ENCODE peak calls at places on chromosome 18, in five cellular contexts. One of them, this sample, is unnamed.

GRCh38 chr18:46424898-46425297 is 232.1 kb downstream of the LOXHD1 start:
- DNase-seq in activated CD8-positive, alpha-beta T cell treated with anti-CD3 and anti-CD28 coated beads, Interleukin-2, amount 10 ng/mL, durations not matched to agents 7 days and 5 days: no peak
- DNase-seq in activated effector memory CD4-positive, alpha-beta T cell treated with Interleukin-2 at 50 U/mL for 16 hours: no peak
- DNase-seq in GM13977: no peak
- DNase-seq in AG04449: no peak
- DNase-seq in this sample: no peak

GRCh38 chr18:3447035-3447894 is 2.7 kb upstream of the TGIF1 start:
- DNase-seq in activated CD8-positive, alpha-beta T cell treated with anti-CD3 and anti-CD28 coated beads, Interleukin-2, amount 10 ng/mL, durations not matched to agents 7 days and 5 days: no peak
- DNase-seq in AG04449: no peak
- DNase-seq in activated effector memory CD4-positive, alpha-beta T cell treated with Interleukin-2 at 50 U/mL for 16 hours: no peak
- DNase-seq in GM13977: no peak
- DNase-seq in this sample: no peak

GRCh38 chr18:55858661-55859111 is 270.7 kb upstream of the TCF4 start:
- DNase-seq in activated effector memory CD4-positive, alpha-beta T cell treated with Interleukin-2 at 50 U/mL for 16 hours: no peak
- DNase-seq in activated CD8-positive, alpha-beta T cell treated with anti-CD3 and anti-CD28 coated beads, Interleukin-2, amount 10 ng/mL, durations not matched to agents 7 days and 5 days: no peak
- DNase-seq in GM13977: no peak
- DNase-seq in AG04449: no peak
- DNase-seq in this sample: no peak

GRCh38 chr18:11607897-11608296 is 1.5 kb upstream of the SLC35G4 start:
- DNase-seq in GM13977: no peak
- DNase-seq in activated CD8-positive, alpha-beta T cell treated with anti-CD3 and anti-CD28 coated beads, Interleukin-2, amount 10 ng/mL, durations not matched to agents 7 days and 5 days: no peak
- DNase-seq in activated effector memory CD4-positive, alpha-beta T cell treated with Interleukin-2 at 50 U/mL for 16 hours: no peak
- DNase-seq in AG04449: no peak
- DNase-seq in this sample: no peak

GRCh38 chr18:23357992-23358594 is 95.0 kb upstream of the RIOK3 start:
- DNase-seq in activated effector memory CD4-positive, alpha-beta T cell treated with Interleukin-2 at 50 U/mL for 16 hours: no peak
- DNase-seq in AG04449: no peak
- DNase-seq in activated CD8-positive, alpha-beta T cell treated with anti-CD3 and anti-CD28 coated beads, Interleukin-2, amount 10 ng/mL, durations not matched to agents 7 days and 5 days: no peak
- DNase-seq in GM13977: no peak
- DNase-seq in this sample: no peak

GRCh38 chr18:14927701-14928100 is 179.7 kb downstream of the ANKRD30B start:
- DNase-seq in activated CD8-positive, alpha-beta T cell treated with anti-CD3 and anti-CD28 coated beads, Interleukin-2, amount 10 ng/mL, durations not matched to agents 7 days and 5 days: no peak
- DNase-seq in activated effector memory CD4-positive, alpha-beta T cell treated with Interleukin-2 at 50 U/mL for 16 hours: no peak
- DNase-seq in GM13977: no peak
- DNase-seq in AG04449: no peak
- DNase-seq in this sample: no peak

GRCh38 chr18:11175266-11175947 is 26.0 kb upstream of the PIEZO2 start:
- DNase-seq in GM13977: no peak
- DNase-seq in AG04449: peak; percentile 56
- DNase-seq in activated CD8-positive, alpha-beta T cell treated with anti-CD3 and anti-CD28 coated beads, Interleukin-2, amount 10 ng/mL, durations not matched to agents 7 days and 5 days: no peak
- DNase-seq in activated effector memory CD4-positive, alpha-beta T cell treated with Interleukin-2 at 50 U/mL for 16 hours: no peak
- DNase-seq in this sample: peak; percentile 15

GRCh38 chr18:62001396-62001795 is 108.6 kb upstream of the RNF152 start:
- DNase-seq in AG04449: no peak
- DNase-seq in GM13977: no peak
- DNase-seq in activated effector memory CD4-positive, alpha-beta T cell treated with Interleukin-2 at 50 U/mL for 16 hours: no peak
- DNase-seq in activated CD8-positive, alpha-beta T cell treated with anti-CD3 and anti-CD28 coated beads, Interleukin-2, amount 10 ng/mL, durations not matched to agents 7 days and 5 days: no peak
- DNase-seq in this sample: no peak

GRCh38 chr18:50458366-50458765 is 83.5 kb downstream of the SKA1 start:
- DNase-seq in activated CD8-positive, alpha-beta T cell treated with anti-CD3 and anti-CD28 coated beads, Interleukin-2, amount 10 ng/mL, durations not matched to agents 7 days and 5 days: no peak
- DNase-seq in GM13977: no peak
- DNase-seq in activated effector memory CD4-positive, alpha-beta T cell treated with Interleukin-2 at 50 U/mL for 16 hours: no peak
- DNase-seq in AG04449: no peak
- DNase-seq in this sample: no peak

GRCh38 chr18:47075098-47075883 is 39.9 kb upstream of the ELOA2 start:
- DNase-seq in activated CD8-positive, alpha-beta T cell treated with anti-CD3 and anti-CD28 coated beads, Interleukin-2, amount 10 ng/mL, durations not matched to agents 7 days and 5 days: no peak
- DNase-seq in GM13977: no peak
- DNase-seq in AG04449: no peak
- DNase-seq in activated effector memory CD4-positive, alpha-beta T cell treated with Interleukin-2 at 50 U/mL for 16 hours: no peak
- DNase-seq in this sample: no peak

GRCh38 chr18:28657836-28658410 is 481.0 kb upstream of the CDH2 start:
- DNase-seq in AG04449: no peak
- DNase-seq in GM13977: no peak
- DNase-seq in activated effector memory CD4-positive, alpha-beta T cell treated with Interleukin-2 at 50 U/mL for 16 hours: no peak
- DNase-seq in activated CD8-positive, alpha-beta T cell treated with anti-CD3 and anti-CD28 coated beads, Interleukin-2, amount 10 ng/mL, durations not matched to agents 7 days and 5 days: no peak
- DNase-seq in this sample: peak; percentile 0

GRCh38 chr18:73283032-73283431 is 415.2 kb upstream of the NETO1 start:
- DNase-seq in activated effector memory CD4-positive, alpha-beta T cell treated with Interleukin-2 at 50 U/mL for 16 hours: no peak
- DNase-seq in GM13977: no peak
- DNase-seq in AG04449: no peak
- DNase-seq in activated CD8-positive, alpha-beta T cell treated with anti-CD3 and anti-CD28 coated beads, Interleukin-2, amount 10 ng/mL, durations not matched to agents 7 days and 5 days: no peak
- DNase-seq in this sample: no peak

GRCh38 chr18:49510393-49511115 is 23.5 kb upstream of the C18orf32 start:
- DNase-seq in activated effector memory CD4-positive, alpha-beta T cell treated with Interleukin-2 at 50 U/mL for 16 hours: peak; percentile 25
- DNase-seq in AG04449: no peak
- DNase-seq in GM13977: peak; percentile 54
- DNase-seq in activated CD8-positive, alpha-beta T cell treated with anti-CD3 and anti-CD28 coated beads, Interleukin-2, amount 10 ng/mL, durations not matched to agents 7 days and 5 days: peak; percentile 59
- DNase-seq in this sample: no peak

GRCh38 chr18:75422341-75422910 is 5.1 kb downstream of the SMIM21 start:
- DNase-seq in AG04449: no peak
- DNase-seq in activated effector memory CD4-positive, alpha-beta T cell treated with Interleukin-2 at 50 U/mL for 16 hours: no peak
- DNase-seq in activated CD8-positive, alpha-beta T cell treated with anti-CD3 and anti-CD28 coated beads, Interleukin-2, amount 10 ng/mL, durations not matched to agents 7 days and 5 days: no peak
- DNase-seq in GM13977: no peak
- DNase-seq in this sample: no peak

GRCh38 chr18:76847926-76848325 is 25.6 kb downstream of the ZNF236 start:
- DNase-seq in activated CD8-positive, alpha-beta T cell treated with anti-CD3 and anti-CD28 coated beads, Interleukin-2, amount 10 ng/mL, durations not matched to agents 7 days and 5 days: no peak
- DNase-seq in GM13977: no peak
- DNase-seq in AG04449: no peak
- DNase-seq in activated effector memory CD4-positive, alpha-beta T cell treated with Interleukin-2 at 50 U/mL for 16 hours: no peak
- DNase-seq in this sample: no peak

GRCh38 chr18:7958081-7958896 is 391.2 kb downstream of the PTPRM start:
- DNase-seq in activated CD8-positive, alpha-beta T cell treated with anti-CD3 and anti-CD28 coated beads, Interleukin-2, amount 10 ng/mL, durations not matched to agents 7 days and 5 days: no peak
- DNase-seq in GM13977: no peak
- DNase-seq in activated effector memory CD4-positive, alpha-beta T cell treated with Interleukin-2 at 50 U/mL for 16 hours: no peak
- DNase-seq in AG04449: no peak
- DNase-seq in this sample: no peak

GRCh38 chr18:55018602-55019001 is 59.3 kb upstream of the CCDC68 start:
- DNase-seq in activated effector memory CD4-positive, alpha-beta T cell treated with Interleukin-2 at 50 U/mL for 16 hours: no peak
- DNase-seq in activated CD8-positive, alpha-beta T cell treated with anti-CD3 and anti-CD28 coated beads, Interleukin-2, amount 10 ng/mL, durations not matched to agents 7 days and 5 days: no peak
- DNase-seq in GM13977: no peak
- DNase-seq in AG04449: no peak
- DNase-seq in this sample: peak; percentile 1

GRCh38 chr18:35458677-35459441 is 38.9 kb downstream of the INO80C start:
- DNase-seq in AG04449: no peak
- DNase-seq in GM13977: peak; percentile 27
- DNase-seq in activated CD8-positive, alpha-beta T cell treated with anti-CD3 and anti-CD28 coated beads, Interleukin-2, amount 10 ng/mL, durations not matched to agents 7 days and 5 days: no peak
- DNase-seq in activated effector memory CD4-positive, alpha-beta T cell treated with Interleukin-2 at 50 U/mL for 16 hours: no peak
- DNase-seq in this sample: no peak

GRCh38 chr18:59881728-59882685 is 17.8 kb upstream of the PMAIP1 start:
- DNase-seq in activated effector memory CD4-positive, alpha-beta T cell treated with Interleukin-2 at 50 U/mL for 16 hours: no peak
- DNase-seq in activated CD8-positive, alpha-beta T cell treated with anti-CD3 and anti-CD28 coated beads, Interleukin-2, amount 10 ng/mL, durations not matched to agents 7 days and 5 days: peak; percentile 35
- DNase-seq in GM13977: no peak
- DNase-seq in AG04449: no peak
- DNase-seq in this sample: no peak

GRCh38 chr18:25282282-25282681 is 69.7 kb downstream of the ZNF521 start:
- DNase-seq in GM13977: no peak
- DNase-seq in AG04449: no peak
- DNase-seq in activated effector memory CD4-positive, alpha-beta T cell treated with Interleukin-2 at 50 U/mL for 16 hours: no peak
- DNase-seq in activated CD8-positive, alpha-beta T cell treated with anti-CD3 and anti-CD28 coated beads, Interleukin-2, amount 10 ng/mL, durations not matched to agents 7 days and 5 days: no peak
- DNase-seq in this sample: no peak

GRCh38 chr18:61702007-61702406 is 190.8 kb downstream of the RNF152 start:
- DNase-seq in AG04449: peak; percentile 65
- DNase-seq in activated CD8-positive, alpha-beta T cell treated with anti-CD3 and anti-CD28 coated beads, Interleukin-2, amount 10 ng/mL, durations not matched to agents 7 days and 5 days: no peak
- DNase-seq in GM13977: no peak
- DNase-seq in activated effector memory CD4-positive, alpha-beta T cell treated with Interleukin-2 at 50 U/mL for 16 hours: no peak
- DNase-seq in this sample: peak; percentile 48

GRCh38 chr18:47036298-47036874 is 965 bp upstream of the ELOA2 start:
- DNase-seq in activated effector memory CD4-positive, alpha-beta T cell treated with Interleukin-2 at 50 U/mL for 16 hours: no peak
- DNase-seq in GM13977: peak; percentile 51
- DNase-seq in activated CD8-positive, alpha-beta T cell treated with anti-CD3 and anti-CD28 coated beads, Interleukin-2, amount 10 ng/mL, durations not matched to agents 7 days and 5 days: no peak
- DNase-seq in AG04449: no peak
- DNase-seq in this sample: no peak

GRCh38 chr18:40365526-40365925 is 1589.5 kb upstream of the PIK3C3 start:
- DNase-seq in GM13977: no peak
- DNase-seq in activated effector memory CD4-positive, alpha-beta T cell treated with Interleukin-2 at 50 U/mL for 16 hours: no peak
- DNase-seq in activated CD8-positive, alpha-beta T cell treated with anti-CD3 and anti-CD28 coated beads, Interleukin-2, amount 10 ng/mL, durations not matched to agents 7 days and 5 days: no peak
- DNase-seq in AG04449: no peak
- DNase-seq in this sample: no peak

GRCh38 chr18:46656326-46657114 is 500 bp downstream of the LOXHD1 start:
- DNase-seq in activated effector memory CD4-positive, alpha-beta T cell treated with Interleukin-2 at 50 U/mL for 16 hours: no peak
- DNase-seq in activated CD8-positive, alpha-beta T cell treated with anti-CD3 and anti-CD28 coated beads, Interleukin-2, amount 10 ng/mL, durations not matched to agents 7 days and 5 days: no peak
- DNase-seq in GM13977: no peak
- DNase-seq in AG04449: no peak
- DNase-seq in this sample: no peak

GRCh38 chr18:76568726-76569125 is 73.7 kb upstream of the ZNF516 start:
- DNase-seq in activated CD8-positive, alpha-beta T cell treated with anti-CD3 and anti-CD28 coated beads, Interleukin-2, amount 10 ng/mL, durations not matched to agents 7 days and 5 days: no peak
- DNase-seq in activated effector memory CD4-positive, alpha-beta T cell treated with Interleukin-2 at 50 U/mL for 16 hours: no peak
- DNase-seq in GM13977: no peak
- DNase-seq in AG04449: no peak
- DNase-seq in this sample: no peak

GRCh38 chr18:2281523-2282199 is 289.6 kb downstream of the METTL4 start:
- DNase-seq in AG04449: no peak
- DNase-seq in activated CD8-positive, alpha-beta T cell treated with anti-CD3 and anti-CD28 coated beads, Interleukin-2, amount 10 ng/mL, durations not matched to agents 7 days and 5 days: no peak
- DNase-seq in activated effector memory CD4-positive, alpha-beta T cell treated with Interleukin-2 at 50 U/mL for 16 hours: no peak
- DNase-seq in GM13977: no peak
- DNase-seq in this sample: no peak

GRCh38 chr18:10660485-10660884 is 134.7 kb downstream of the NAPG start:
- DNase-seq in AG04449: no peak
- DNase-seq in activated effector memory CD4-positive, alpha-beta T cell treated with Interleukin-2 at 50 U/mL for 16 hours: no peak
- DNase-seq in activated CD8-positive, alpha-beta T cell treated with anti-CD3 and anti-CD28 coated beads, Interleukin-2, amount 10 ng/mL, durations not matched to agents 7 days and 5 days: no peak
- DNase-seq in GM13977: no peak
- DNase-seq in this sample: no peak

GRCh38 chr18:567119-567518 is 13.1 kb upstream of the CETN1 start:
- DNase-seq in activated effector memory CD4-positive, alpha-beta T cell treated with Interleukin-2 at 50 U/mL for 16 hours: no peak
- DNase-seq in AG04449: peak; percentile 17
- DNase-seq in activated CD8-positive, alpha-beta T cell treated with anti-CD3 and anti-CD28 coated beads, Interleukin-2, amount 10 ng/mL, durations not matched to agents 7 days and 5 days: no peak
- DNase-seq in GM13977: no peak
- DNase-seq in this sample: no peak

GRCh38 chr18:57910817-57911216 is 107.7 kb upstream of the ATP8B1 start:
- DNase-seq in activated CD8-positive, alpha-beta T cell treated with anti-CD3 and anti-CD28 coated beads, Interleukin-2, amount 10 ng/mL, durations not matched to agents 7 days and 5 days: peak; percentile 25
- DNase-seq in AG04449: no peak
- DNase-seq in activated effector memory CD4-positive, alpha-beta T cell treated with Interleukin-2 at 50 U/mL for 16 hours: no peak
- DNase-seq in GM13977: peak; percentile 25
- DNase-seq in this sample: no peak

This sample was measured in amniotic stem cell.